ENCODE peak calls at places on chromosome 4, in five cellular contexts. E is pancreas, Z is Caco-2, F is OCI-LY7, K is IMR-90. S is an unnamed sample.

GRCh38 chr4:183783933-183784622 is 121.0 kb upstream of the STOX2 start:
- DNase-seq in E (no peak), Z (no peak), F (no peak), K (peak), S (no peak)

GRCh38 chr4:60863442-60863841 is 336.7 kb upstream of the ADGRL3 start:
- DNase-seq in E (no peak), Z (no peak), F (no peak), K (no peak), S (no peak)

GRCh38 chr4:186628058-186628711 is 72.8 kb upstream of the MTNR1A start:
- DNase-seq in E (no peak), Z (no peak), F (peak), K (no peak), S (no peak)

GRCh38 chr4:53937327-53937726 is 127.1 kb downstream of the CHIC2 start:
- DNase-seq in E (no peak), Z (no peak), F (no peak), K (no peak), S (no peak)

GRCh38 chr4:1400861-1401408 is 5.3 kb downstream of the NKX1-1 start:
- DNase-seq in E (peak), Z (no peak), F (no peak), K (no peak), S (no peak)

GRCh38 chr4:183838987-183839712 is 66.0 kb upstream of the STOX2 start:
- DNase-seq in E (no peak), Z (no peak), F (peak), K (peak), S (no peak)

GRCh38 chr4:48905363-48906015 is 1.1 kb downstream of the OCIAD2 start:
- DNase-seq in E (no peak), Z (no peak), F (no peak), K (peak), S (no peak)

GRCh38 chr4:139015948-139016451 is 419 bp downstream of the NOCT start:
- DNase-seq in E (peak), Z (peak), F (peak), K (peak), S (peak)

GRCh38 chr4:156889616-156890594 is 81.7 kb downstream of the PDGFC start:
- DNase-seq in E (no peak), Z (no peak), F (no peak), K (peak), S (peak)

GRCh38 chr4:26468977-26469376 is 21.3 kb downstream of the CCKAR start:
- DNase-seq in E (no peak), Z (no peak), F (no peak), K (no peak), S (no peak)

GRCh38 chr4:140359571-140360427 is 13.6 kb upstream of the SCOC start:
- DNase-seq in E (no peak), Z (peak), F (peak), K (peak), S (peak)

GRCh38 chr4:83320548-83320947 is 14.1 kb downstream of the HPSE start:
- DNase-seq in E (peak), Z (no peak), F (no peak), K (peak), S (peak)

GRCh38 chr4:9735515-9735914 is 45.9 kb upstream of the DRD5 start:
- DNase-seq in E (no peak), Z (no peak), F (no peak), K (no peak), S (no peak)

GRCh38 chr4:82629238-82630000 is 67.6 kb upstream of the TMEM150C start:
- DNase-seq in E (no peak), Z (no peak), F (no peak), K (peak), S (no peak)

GRCh38 chr4:75058486-75058885 is 125.6 kb downstream of the PARM1 start:
- DNase-seq in E (peak), Z (no peak), F (no peak), K (no peak), S (no peak)

GRCh38 chr4:168723020-168723419 is 226.2 kb downstream of the PALLD start:
- DNase-seq in E (no peak), Z (no peak), F (no peak), K (peak), S (no peak)

GRCh38 chr4:126907389-126907788 is 725.4 kb upstream of the INTU start:
- DNase-seq in E (no peak), Z (no peak), F (no peak), K (no peak), S (no peak)

GRCh38 chr4:126906466-126906865 is 726.3 kb upstream of the INTU start:
- DNase-seq in E (no peak), Z (no peak), F (no peak), K (no peak), S (no peak)
- TF ChIP-seq CTCF in E (no peak), Z (no peak), F (no peak), K (no peak), S (no peak)

DNA sequence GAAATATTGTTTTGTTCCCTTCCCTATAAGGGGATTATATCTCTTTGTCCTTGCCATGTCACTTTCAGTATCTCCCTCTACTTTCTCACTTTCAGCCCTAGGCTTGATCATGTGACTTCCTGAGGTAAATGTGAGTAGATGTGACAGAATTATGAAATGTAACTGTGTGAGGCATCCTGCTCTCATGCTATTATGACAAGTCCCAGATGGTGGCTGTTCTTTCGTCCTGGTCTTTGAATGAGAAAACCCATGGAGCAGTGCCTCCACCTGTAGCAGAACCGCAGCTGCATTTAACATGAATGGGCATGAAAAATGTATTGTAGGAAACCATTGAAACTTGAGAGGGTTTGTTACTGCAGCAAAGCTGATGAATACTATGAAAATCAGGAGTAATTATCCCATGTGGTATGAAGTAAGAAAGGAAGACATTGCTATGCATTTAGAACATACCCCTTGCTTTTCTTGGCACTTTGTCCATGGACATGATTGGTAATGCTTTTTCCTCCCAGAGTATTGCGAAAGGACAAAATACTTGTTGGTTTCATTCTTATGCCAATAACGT is 202.2 kb upstream of the GPRIN3 start:
- DNase-seq in E (no peak), Z (no peak), F (no peak), K (peak), S (no peak)
- TF ChIP-seq CTCF in E (no peak), Z (no peak), F (no peak), K (no peak), S (no peak)

DNA sequence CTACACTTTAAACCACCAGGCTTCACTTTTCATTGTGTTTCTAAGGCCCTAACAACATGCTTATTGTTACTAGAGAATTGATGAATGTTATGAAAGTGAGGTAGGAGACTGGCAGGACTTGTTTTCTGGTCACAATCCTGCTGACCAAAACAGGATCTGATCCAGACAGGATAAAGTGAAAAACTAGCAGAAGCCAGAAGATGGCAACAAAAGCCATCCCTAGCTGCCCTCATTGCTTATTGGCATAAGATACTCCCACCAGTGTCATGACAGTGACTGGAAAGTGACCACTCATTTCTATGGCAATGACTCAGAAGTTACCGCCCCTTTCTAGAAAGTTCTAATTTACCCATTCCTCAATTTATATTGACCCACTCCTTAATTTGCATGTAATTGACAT is 29.9 kb upstream of the FGG start:
- DNase-seq in E (no peak), Z (no peak), F (no peak), K (no peak), S (no peak)
- TF ChIP-seq CTCF in E (no peak), Z (no peak), F (no peak), K (no peak), S (no peak)

GRCh38 chr4:73034896-73035295 is 34.6 kb downstream of the COX18 start:
- DNase-seq in E (no peak), Z (no peak), F (no peak), K (no peak), S (no peak)

GRCh38 chr4:73037057-73037456 is 32.5 kb downstream of the COX18 start:
- DNase-seq in E (no peak), Z (no peak), F (peak), K (no peak), S (no peak)

GRCh38 chr4:73036123-73036522 is 33.4 kb downstream of the COX18 start:
- DNase-seq in E (no peak), Z (no peak), F (no peak), K (no peak), S (no peak)
- TF ChIP-seq CTCF in E (no peak), Z (no peak), F (no peak), K (no peak), S (no peak)

DNA sequence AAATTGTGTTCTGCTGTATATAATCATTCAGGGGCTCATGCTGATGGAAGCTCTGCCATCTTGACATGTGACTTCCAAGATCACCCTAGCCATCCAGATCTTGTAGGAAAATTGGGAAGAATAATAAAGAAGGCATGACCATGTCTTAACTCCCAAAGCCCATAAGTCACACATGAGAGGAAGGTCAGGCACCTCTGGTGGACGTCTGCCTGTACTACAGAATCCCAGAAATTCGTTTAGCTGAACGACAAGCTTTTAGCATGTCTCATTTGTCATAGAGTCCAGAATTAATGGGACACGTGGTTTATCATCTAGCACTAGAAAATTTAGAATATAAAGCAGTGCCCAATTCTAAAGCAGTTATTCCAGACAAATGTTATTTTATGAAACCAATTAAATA is 212.7 kb downstream of the CENPC start:
- DNase-seq in E (no peak), Z (no peak), F (peak), K (no peak), S (no peak)
- TF ChIP-seq CTCF in E (peak), Z (peak), F (peak), K (peak), S (no peak)

DNA sequence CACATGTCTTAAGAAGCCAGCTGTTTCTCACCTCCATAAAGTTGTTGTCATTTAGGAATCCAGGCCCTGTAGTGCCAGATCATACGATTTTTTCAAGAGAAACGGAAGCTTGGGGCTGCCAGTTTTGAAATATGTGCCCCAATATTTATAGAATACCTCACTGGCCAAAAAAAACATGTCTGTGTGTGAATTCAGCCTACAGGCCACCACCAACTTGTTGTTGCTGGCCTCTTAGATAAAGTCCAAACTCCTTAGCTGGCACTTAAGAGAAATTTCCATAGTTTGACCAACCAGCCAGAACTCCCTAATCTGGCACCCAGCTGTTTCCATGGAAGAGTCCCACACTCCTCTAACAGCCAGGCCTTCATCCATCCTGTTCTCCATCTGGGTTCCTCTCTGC is 74.1 kb downstream of the WDR19 start:
- DNase-seq in E (no peak), Z (no peak), F (no peak), K (no peak), S (no peak)
- TF ChIP-seq CTCF in E (no peak), Z (no peak), F (no peak), K (no peak), S (no peak)

GRCh38 chr4:127997534-127998388 is 32.6 kb downstream of the ABHD18 start:
- DNase-seq in E (no peak), Z (no peak), F (peak), K (peak), S (no peak)
- TF ChIP-seq CTCF in E (no peak), Z (no peak), F (peak), K (peak), S (no peak)

GRCh38 chr4:109174224-109174953 is 128.1 kb downstream of the COL25A1 start:
- DNase-seq in E (no peak), Z (no peak), F (no peak), K (no peak), S (no peak)
- TF ChIP-seq CTCF in E (no peak), Z (no peak), F (no peak), K (no peak), S (no peak)